ENCODE peak calls at places on chromosomes 1 and 21, in eight cellular contexts. V is occipital lobe, F is HEK293T, Z is head of caudate nucleus, X is hepatocyte, J is amniotic epithelial cell, P is ELR, Y is iris pigment epithelial cell. D is an unnamed sample.
A peak's percentile ranks its signal among the peaks of the same experiment; 100 is the strongest.

GRCh38 chr1:1321477-1321876 is 3.0 kb downstream of the INTS11 start:
- DNase-seq in Z (no peak), J (no peak), P (no peak), X (no peak), Y (no peak), F (no peak), V (no peak), D (no peak)

GRCh38 chr1:19312782-19313635 is 883 bp downstream of the SLC66A1 start:
- DNase-seq in X (no peak), Y (no peak), Z (no peak), V (no peak), J (peak; percentile 30), F (peak; percentile 36), P (no peak), D (no peak)

GRCh38 chr1:235675152-235675890 is 25.7 kb upstream of the GNG4 start:
- DNase-seq in J (peak; percentile 31), V (no peak), Z (no peak), Y (peak; percentile 69), P (no peak), F (no peak), X (peak; percentile 72), D (peak; percentile 48)

GRCh38 chr1:39671793-39672550 is at the start of gene NT5C1A:
- DNase-seq in Y (no peak), J (no peak), Z (no peak), X (peak; percentile 49), P (peak; percentile 29), V (no peak), F (peak; percentile 66), D (no peak)

GRCh38 chr1:58465176-58465575 is 81.3 kb downstream of the OMA1 start:
- DNase-seq in P (no peak), Z (no peak), F (no peak), J (no peak), X (no peak), Y (no peak), V (no peak), D (no peak)

GRCh38 chr21:44498965-44499560 is 40.9 kb downstream of the KRTAP10-1 start:
- DNase-seq in Y (no peak), Z (no peak), F (no peak), J (no peak), V (no peak), P (no peak), X (no peak), D (no peak)

GRCh38 chr1:155131285-155131684 is 3.6 kb downstream of the EFNA1 start:
- DNase-seq in Z (no peak), Y (no peak), F (no peak), J (no peak), V (no peak), P (no peak), X (no peak), D (no peak)

GRCh38 chr1:155126494-155127104 is 1.1 kb upstream of the EFNA1 start:
- DNase-seq in F (peak; percentile 33), P (peak; percentile 20), V (peak; percentile 81), X (peak; percentile 86), Y (peak; percentile 44), Z (peak; percentile 63), J (peak; percentile 21), D (peak; percentile 48)

GRCh38 chr1:183633676-183634343 is 1.8 kb downstream of the ARPC5 start:
- DNase-seq in X (peak; percentile 57), Z (no peak), J (peak; percentile 93), Y (peak; percentile 96), P (peak; percentile 93), V (no peak), F (peak; percentile 54), D (peak; percentile 96)

GRCh38 chr1:84012018-84012417 is 13.1 kb upstream of the TTLL7 start:
- DNase-seq in F (no peak), X (no peak), V (no peak), Z (no peak), P (no peak), J (no peak), Y (no peak), D (no peak)

GRCh38 chr1:219927956-219928790 is at the start of gene SLC30A10:
- DNase-seq in F (peak; percentile 60), Y (peak; percentile 3), V (no peak), X (peak; percentile 78), J (peak; percentile 3), Z (peak; percentile 13), P (no peak), D (no peak)

GRCh38 chr21:43889055-43889454 is 24.0 kb downstream of the AGPAT3 start:
- DNase-seq in J (no peak), P (no peak), Y (no peak), V (no peak), X (no peak), Z (no peak), F (no peak), D (no peak)

GRCh38 chr1:228358764-228359612 is 47.6 kb downstream of the TRIM11 start:
- DNase-seq in P (no peak), F (no peak), X (no peak), Y (no peak), V (no peak), Z (no peak), J (no peak), D (no peak)

GRCh38 chr1:17460265-17460664 is 20.8 kb upstream of the RCC2 start:
- DNase-seq in X (no peak), Y (no peak), Z (no peak), J (no peak), F (no peak), V (no peak), P (no peak), D (no peak)

GRCh38 chr1:89841507-89841906 is 20.7 kb downstream of the LRRC8D start:
- DNase-seq in P (no peak), Y (no peak), J (no peak), Z (no peak), F (no peak), X (no peak), V (no peak), D (no peak)

GRCh38 chr1:162502928-162503327 is 5.3 kb downstream of the UHMK1 start:
- DNase-seq in P (peak; percentile 90), Y (peak; percentile 80), X (no peak), J (peak; percentile 52), F (no peak), Z (no peak), V (no peak), D (peak; percentile 31)

GRCh38 chr1:240562111-240562590 is 49.8 kb downstream of the GREM2 start:
- DNase-seq in V (no peak), P (peak; percentile 49), Z (no peak), X (no peak), J (peak; percentile 36), Y (peak; percentile 78), F (no peak), D (peak; percentile 23)

GRCh38 chr1:27572019-27572678 is 31.8 kb downstream of the AHDC1 start:
- DNase-seq in F (no peak), J (no peak), Y (no peak), P (no peak), X (no peak), V (no peak), Z (no peak), D (peak; percentile 45)

GRCh38 chr1:154849645-154850131 is 20.4 kb downstream of the KCNN3 start:
- DNase-seq in Y (no peak), V (no peak), Z (no peak), X (no peak), F (no peak), J (peak; percentile 5), P (peak; percentile 34), D (no peak)

GRCh38 chr1:247746391-247746935 is 1.5 kb downstream of the OR14A2 start:
- DNase-seq in Y (no peak), P (no peak), X (no peak), V (no peak), Z (no peak), F (no peak), J (no peak), D (peak; percentile 8)

GRCh38 chr1:164786980-164787833 is 228.2 kb downstream of the PBX1 start:
- DNase-seq in F (peak; percentile 92), J (peak; percentile 73), Z (peak; percentile 82), P (peak; percentile 80), V (peak; percentile 70), X (peak; percentile 93), Y (peak; percentile 84), D (peak; percentile 90)